ENCODE peak calls at places on chromosomes 13 and 19, in eight cellular contexts. F is left lobe of liver; Q is GM04503; N is stimulated activated CD4-positive, alpha-beta T cell treated with anti-CD3 and anti-CD28 coated beads, Interleukin-15, amount 100 ng/mL, for 1 hour; I is progenitor cell of endocrine pancreas; E is T-helper 17 cell; G is activated CD4-positive, alpha-beta T cell treated with anti-CD3 and anti-CD28 coated beads, Interleukin-2, amount 50 U/mL, for 48 hours; M is RWPE1. W is an unnamed sample.

GRCh38 chr19:35106898-35107540 is 8.6 kb upstream of the FXYD3 start:
- DNase-seq in Q (no peak), F (no peak), E (no peak), N (no peak), G (no peak), I (no peak), M (no peak), W (no peak)

GRCh38 chr13:42275506-42275905 is 3.6 kb downstream of the AKAP11 start:
- DNase-seq in F (no peak), G (peak), I (no peak), E (no peak), N (no peak), M (no peak), Q (no peak), W (no peak)

GRCh38 chr19:40147338-40147692 is 43.9 kb upstream of the MAP3K10 start:
- DNase-seq in M (no peak), Q (no peak), F (no peak), E (no peak), N (no peak), I (no peak), G (no peak), W (no peak)

GRCh38 chr19:40539070-40539469 is 37.6 kb upstream of the SHKBP1 start:
- DNase-seq in G (no peak), N (no peak), M (no peak), E (no peak), I (no peak), F (no peak), Q (no peak), W (no peak)

GRCh38 chr13:32045963-32046785 is 14.6 kb downstream of the FRY start:
- DNase-seq in I (no peak), E (no peak), G (no peak), F (no peak), N (no peak), Q (no peak), M (no peak), W (peak)

GRCh38 chr13:112325941-112326645 is 50.1 kb upstream of the SPACA7 start:
- DNase-seq in I (no peak), N (no peak), M (no peak), E (no peak), Q (no peak), F (no peak), G (no peak), W (no peak)

GRCh38 chr13:111602874-111603273 is 282.4 kb downstream of the TEX29 start:
- DNase-seq in M (no peak), I (no peak), F (peak), Q (no peak), E (no peak), N (no peak), G (no peak), W (no peak)

GRCh38 chr13:113901231-113901630 is 37.4 kb upstream of the GAS6 start:
- DNase-seq in G (no peak), M (no peak), I (no peak), N (no peak), F (no peak), E (no peak), Q (no peak), W (no peak)

GRCh38 chr19:29516358-29516725 is 9.5 kb upstream of the VSTM2B start:
- DNase-seq in I (no peak), N (no peak), E (no peak), G (no peak), Q (no peak), F (no peak), M (no peak), W (no peak)

GRCh38 chr13:37656247-37656940 is 57.8 kb upstream of the POSTN start:
- DNase-seq in F (no peak), M (peak), E (no peak), Q (peak), I (no peak), G (no peak), N (no peak), W (peak)

GRCh38 chr13:71218960-71219359 is 648.0 kb downstream of the DACH1 start:
- DNase-seq in F (no peak), G (no peak), E (no peak), I (no peak), Q (no peak), M (no peak), N (no peak), W (peak)

GRCh38 chr13:107808388-107808787 is 406.9 kb downstream of the LIG4 start:
- DNase-seq in I (no peak), Q (no peak), M (no peak), E (no peak), F (no peak), G (no peak), N (no peak), W (no peak)

GRCh38 chr19:33697766-33698165 is 76.0 kb downstream of the CHST8 start:
- DNase-seq in Q (no peak), N (no peak), F (no peak), E (no peak), I (no peak), M (no peak), G (no peak), W (no peak)

GRCh38 chr19:15337202-15337601 is 4.9 kb upstream of the BRD4 start:
- DNase-seq in G (no peak), E (no peak), Q (peak), F (no peak), M (no peak), I (no peak), N (no peak), W (no peak)

GRCh38 chr13:108220042-108220441 is 1.9 kb downstream of the ABHD13 start:
- DNase-seq in G (no peak), Q (no peak), M (peak), I (no peak), E (no peak), F (peak), N (no peak), W (no peak)

GRCh38 chr19:12834976-12835757 is 788 bp upstream of the RTBDN start:
- DNase-seq in N (no peak), M (no peak), E (no peak), I (no peak), F (no peak), Q (no peak), G (peak), W (peak)

GRCh38 chr13:39311619-39312018 is 273.4 kb downstream of the NHLRC3 start:
- DNase-seq in Q (no peak), N (no peak), E (no peak), G (no peak), F (no peak), M (no peak), I (no peak), W (no peak)

GRCh38 chr13:51946163-51946669 is 65.0 kb downstream of the ATP7B start:
- DNase-seq in F (no peak), M (no peak), E (no peak), I (no peak), Q (no peak), N (no peak), G (no peak), W (no peak)

GRCh38 chr13:99307648-99308339 is 595 bp upstream of the GPR183 start:
- DNase-seq in M (peak), N (peak), Q (no peak), I (no peak), G (peak), F (no peak), E (no peak), W (no peak)

GRCh38 chr19:48933382-48933932 is at the start of gene DHDH:
- DNase-seq in N (peak), I (peak), Q (no peak), M (peak), G (peak), F (peak), E (peak), W (peak)

GRCh38 chr19:44003461-44004134 is 841 bp downstream of the ZNF230 start:
- DNase-seq in N (no peak), Q (no peak), E (no peak), F (no peak), I (no peak), G (no peak), M (peak), W (peak)

GRCh38 chr19:49954092-49954825 is 6.7 kb downstream of the SIGLEC11 start:
- DNase-seq in G (no peak), N (no peak), Q (no peak), M (no peak), E (no peak), I (no peak), F (no peak), W (peak)

GRCh38 chr19:15672580-15673175 is at the start of gene CYP4F12:
- DNase-seq in I (no peak), E (no peak), Q (no peak), F (peak), G (peak), N (no peak), M (peak), W (peak)

GRCh38 chr19:28864577-28865042 is 348.3 kb downstream of the UQCRFS1 start:
- DNase-seq in I (no peak), N (no peak), F (no peak), Q (no peak), M (no peak), G (no peak), E (no peak), W (no peak)

GRCh38 chr13:99895999-99896695 is 75.4 kb downstream of the ZIC5 start:
- DNase-seq in I (no peak), N (no peak), E (no peak), G (no peak), M (no peak), F (no peak), Q (no peak), W (no peak)

GRCh38 chr13:30307194-30307965 is at the start of gene KATNAL1:
- DNase-seq in G (peak), M (peak), N (peak), Q (no peak), E (peak), I (peak), F (peak), W (peak)

GRCh38 chr19:49421039-49421877 is 2.0 kb downstream of the PTH2 start:
- DNase-seq in F (peak), E (no peak), Q (no peak), N (no peak), G (peak), I (peak), M (peak), W (no peak)

GRCh38 chr19:33096005-33096404 is 15.0 kb downstream of the GPATCH1 start:
- DNase-seq in N (no peak), G (no peak), M (peak), I (no peak), E (no peak), Q (no peak), F (no peak), W (no peak)

GRCh38 chr19:50414850-50415660 is 3.7 kb upstream of the SPIB start:
- DNase-seq in N (peak), Q (no peak), G (peak), M (no peak), F (peak), I (peak), E (peak), W (peak)

GRCh38 chr13:49690133-49690989 is 925 bp downstream of the EBPL start:
- DNase-seq in Q (peak), F (peak), N (no peak), E (no peak), G (no peak), I (no peak), M (no peak), W (peak)

GRCh38 chr13:107210216-107211010 is 642.5 kb upstream of the ARGLU1 start:
- DNase-seq in N (no peak), F (no peak), Q (peak), E (no peak), I (no peak), M (no peak), G (no peak), W (no peak)

W was measured in Calu3.